ENCODE peak calls at places on chromosome 7, in nine cellular contexts. J is GM13977; T is activated naive CD4-positive, alpha-beta T cell; E is retina; P is GM04504; Z is 8988T; H is lower leg skin; A is stimulated activated CD4-positive, alpha-beta T cell treated with anti-CD3 and anti-CD28 coated beads, Interleukin-1b, Interleukin-23, amount 100 ng/mL, for 1 hour; Q is left lobe of liver. X is an unnamed sample.

GRCh38 chr7:71566376-71566775 is 434.4 kb downstream of the GALNT17 start:
- DNase-seq in H (no peak), Z (no peak), T (no peak), Q (no peak), J (no peak), P (no peak), A (no peak), E (no peak), X (no peak)

GRCh38 chr7:134758981-134759380 is 20.5 kb upstream of the CALD1 start:
- DNase-seq in E (no peak), H (no peak), Z (no peak), T (no peak), P (no peak), J (no peak), A (no peak), Q (no peak), X (no peak)

GRCh38 chr7:27156508-27156898 is at the start of gene HOXA7:
- DNase-seq in A (no peak), T (no peak), J (no peak), P (peak; percentile 30), E (no peak), Q (no peak), Z (no peak), H (no peak), X (peak; percentile 64)

GRCh38 chr7:98119257-98119918 is 12.7 kb downstream of the LMTK2 start:
- DNase-seq in E (no peak), P (peak; percentile 24), J (no peak), T (no peak), Z (no peak), A (no peak), H (no peak), Q (no peak), X (peak; percentile 27)

GRCh38 chr7:147413243-147413642 is 1177.3 kb upstream of the C7orf33 start:
- DNase-seq in Z (no peak), A (no peak), E (no peak), P (no peak), H (no peak), Q (no peak), T (no peak), J (no peak), X (no peak)

GRCh38 chr7:79789584-79790345 is 336.3 kb upstream of the MAGI2 start:
- DNase-seq in P (peak; percentile 55), Q (no peak), Z (no peak), A (no peak), J (no peak), T (no peak), E (peak; percentile 43), H (no peak), X (peak; percentile 57)

GRCh38 chr7:151115121-151115835 is 29.0 kb downstream of the AGAP3 start:
- DNase-seq in A (no peak), T (no peak), J (peak; percentile 81), Q (no peak), E (no peak), H (no peak), P (no peak), Z (no peak), X (no peak)

GRCh38 chr7:1397491-1398327 is 61.6 kb downstream of the MICALL2 start:
- DNase-seq in H (no peak), A (no peak), P (peak; percentile 23), J (no peak), T (no peak), Q (no peak), Z (no peak), E (no peak), X (peak; percentile 23)

GRCh38 chr7:131221061-131221460 is 106.6 kb upstream of the MKLN1 start:
- DNase-seq in T (no peak), Z (no peak), H (no peak), E (no peak), J (no peak), A (no peak), Q (no peak), P (no peak), X (no peak)

GRCh38 chr7:108533712-108534111 is 7.8 kb upstream of the PNPLA8 start:
- DNase-seq in J (no peak), A (no peak), P (no peak), H (no peak), Q (no peak), E (no peak), Z (no peak), T (no peak), X (no peak)

GRCh38 chr7:117751775-117752174 is 121.5 kb downstream of the CTTNBP2 start:
- DNase-seq in H (no peak), Z (no peak), Q (no peak), J (no peak), E (no peak), A (no peak), T (no peak), P (no peak), X (no peak)

GRCh38 chr7:28433039-28433438 is 20.7 kb downstream of the CREB5 start:
- DNase-seq in J (no peak), Z (no peak), P (no peak), E (no peak), H (no peak), Q (no peak), A (no peak), T (no peak), X (no peak)

GRCh38 chr7:92246363-92247101 is 758 bp downstream of the ANKIB1 start:
- DNase-seq in E (peak; percentile 86), Q (no peak), H (no peak), A (no peak), T (no peak), J (peak; percentile 59), P (no peak), Z (no peak), X (no peak)

GRCh38 chr7:119219663-119220062 is 995.2 kb downstream of the ANKRD7 start:
- DNase-seq in H (no peak), T (no peak), A (no peak), P (no peak), J (no peak), Q (no peak), Z (no peak), E (no peak), X (no peak)

GRCh38 chr7:54981913-54982312 is 36.9 kb upstream of the EGFR start:
- DNase-seq in T (no peak), J (no peak), E (no peak), Z (no peak), P (no peak), Q (no peak), A (no peak), H (no peak), X (no peak)

GRCh38 chr7:23196306-23196705 is 14.5 kb downstream of the NUP42 start:
- DNase-seq in T (no peak), H (no peak), J (no peak), A (no peak), E (no peak), Q (no peak), Z (no peak), P (no peak), X (no peak)

GRCh38 chr7:105769951-105770628 is 106.3 kb downstream of the ATXN7L1 start:
- DNase-seq in A (no peak), J (peak; percentile 27), P (no peak), T (no peak), Q (no peak), H (no peak), E (no peak), Z (no peak), X (no peak)

GRCh38 chr7:69942557-69942956 is 344.3 kb downstream of the AUTS2 start:
- DNase-seq in J (no peak), Z (no peak), P (no peak), T (no peak), H (no peak), E (no peak), A (no peak), Q (no peak), X (no peak)

GRCh38 chr7:81173766-81174281 is 255.0 kb upstream of the SEMA3C start:
- DNase-seq in T (no peak), J (no peak), A (no peak), P (no peak), Q (no peak), H (no peak), E (no peak), Z (no peak), X (peak; percentile 41)

GRCh38 chr7:20301311-20301939 is 29.3 kb upstream of the ITGB8 start:
- DNase-seq in A (no peak), E (no peak), J (peak; percentile 23), P (no peak), Z (no peak), H (no peak), Q (no peak), T (no peak), X (no peak)